ENCODE peak calls at places on chromosome 22, in six cellular contexts. H is HS-5; E is RPMI7951; B is Caki2; M is MCF 10A; X is stimulated activated naive CD4-positive, alpha-beta T cell treated with Interleukin-2 at 50 U/mL for 16 hours. W is an unnamed sample.

GRCh38 chr22:23196165-23196564 is 15.9 kb downstream of the BCR start:
- DNase-seq in E (no peak), H (no peak), X (no peak), M (no peak), B (no peak), W (no peak)

GRCh38 chr22:42959472-42960145 is 55.3 kb downstream of the PACSIN2 start:
- DNase-seq in X (no peak), M (peak), B (peak), E (peak), H (no peak), W (peak)

GRCh38 chr22:49204599-49205214 is 623.0 kb downstream of the BRD1 start:
- DNase-seq in M (no peak), H (no peak), X (no peak), B (no peak), E (no peak), W (no peak)

GRCh38 chr22:36764641-36765040 is 11.3 kb downstream of the IFT27 start:
- DNase-seq in E (no peak), M (no peak), B (no peak), H (no peak), X (no peak), W (no peak)

GRCh38 chr22:39518996-39519680 is 1.2 kb upstream of the ATF4 start:
- DNase-seq in X (no peak), M (no peak), E (peak), B (no peak), H (no peak), W (peak)

GRCh38 chr22:39997939-39998726 is 3.4 kb downstream of the FAM83F start:
- DNase-seq in M (peak), E (peak), H (no peak), X (no peak), B (peak), W (peak)

GRCh38 chr22:20569059-20570058 is 61.9 kb downstream of the MED15 start:
- DNase-seq in E (peak), H (peak), B (peak), X (peak), M (peak), W (peak)

GRCh38 chr22:32502346-32502745 is 27.7 kb downstream of the FBXO7 start:
- DNase-seq in X (no peak), M (no peak), E (peak), H (no peak), B (no peak), W (no peak)

GRCh38 chr22:20558534-20558933 is 51.1 kb downstream of the MED15 start:
- DNase-seq in M (no peak), E (no peak), X (no peak), B (no peak), H (no peak), W (no peak)

GRCh38 chr22:47055921-47056320 is 293.5 kb downstream of the TBC1D22A start:
- DNase-seq in H (no peak), M (no peak), X (no peak), E (no peak), B (no peak), W (no peak)

GRCh38 chr22:20647586-20648305 is 126.2 kb upstream of the SERPIND1 start:
- DNase-seq in H (no peak), B (no peak), M (no peak), E (no peak), X (no peak), W (no peak)

GRCh38 chr22:37126882-37127281 is 17.4 kb upstream of the TMPRSS6 start:
- DNase-seq in M (peak), X (no peak), H (no peak), E (no peak), B (no peak), W (no peak)

GRCh38 chr22:41482319-41482935 is 13.5 kb downstream of the ACO2 start:
- DNase-seq in H (no peak), E (peak), X (no peak), M (no peak), B (no peak), W (no peak)

GRCh38 chr22:36439481-36440271 is 41.8 kb downstream of the TXN2 start:
- DNase-seq in M (peak), X (no peak), E (peak), H (peak), B (peak), W (peak)